ENCODE peak calls at places on chromosomes 4 and X, in four cellular contexts. R is SK-N-SH; T is bronchial epithelial cell; M is activated CD8-positive, alpha-beta T cell treated with anti-CD3 and anti-CD28 coated beads for 36 hours. V is an unnamed sample.

GRCh38 chrX:68462653-68463052 is 29.4 kb upstream of the OPHN1 start:
- DNase-seq in R (no peak), T (peak; percentile 21), M (peak; percentile 34), V (peak; percentile 62)

GRCh38 chr4:16530688-16531635 is 304.7 kb upstream of the TAPT1 start:
- DNase-seq in R (no peak), T (no peak), M (no peak), V (peak; percentile 67)

GRCh38 chr4:86218721-86219481 is 141.0 kb downstream of the MAPK10 start:
- DNase-seq in R (peak; percentile 40), T (peak; percentile 87), M (no peak), V (peak; percentile 70)

GRCh38 chrX:45781901-45782553 is 581.4 kb upstream of the DIPK2B start:
- DNase-seq in R (no peak), T (peak; percentile 78), M (no peak), V (peak; percentile 86)

GRCh38 chr4:169869487-169869886 is 111.7 kb upstream of the HPF1 start:
- DNase-seq in R (no peak), T (no peak), M (no peak), V (no peak)

GRCh38 chr4:74805601-74806000 is 11.3 kb upstream of the BTC start:
- DNase-seq in R (no peak), T (peak; percentile 87), M (no peak), V (peak; percentile 65)

GRCh38 chr4:34972189-34972588 is 1272.1 kb downstream of the ARAP2 start:
- DNase-seq in R (no peak), T (peak; percentile 97), M (no peak), V (no peak)

GRCh38 chr4:154049457-154050181 is 260.7 kb upstream of the SFRP2 start:
- DNase-seq in R (peak; percentile 39), T (peak; percentile 2), M (peak; percentile 16), V (peak; percentile 77)

GRCh38 chr4:88242144-88242543 is 42.2 kb downstream of the PPM1K start:
- DNase-seq in R (no peak), T (no peak), M (no peak), V (no peak)

GRCh38 chr4:109629775-109630174 is 69.7 kb downstream of the MCUB start:
- DNase-seq in R (no peak), T (no peak), M (no peak), V (no peak)

GRCh38 chr4:77199276-77199675 is 42.3 kb downstream of the CCNG2 start:
- DNase-seq in R (no peak), T (peak; percentile 46), M (no peak), V (no peak)

GRCh38 chr4:18366762-18367358 is 345.3 kb upstream of the LCORL start:
- DNase-seq in R (peak; percentile 5), T (peak; percentile 47), M (peak; percentile 7), V (peak; percentile 61)

GRCh38 chrX:99887918-99888317 is 522.2 kb downstream of the PCDH19 start:
- DNase-seq in R (no peak), T (no peak), M (no peak), V (no peak)

GRCh38 chrX:48910926-48911406 is 480 bp downstream of the SLC35A2 start:
- DNase-seq in R (no peak), T (no peak), M (no peak), V (peak; percentile 48)

GRCh38 chr4:106246441-106246840 is 69.6 kb downstream of the TBCK start:
- DNase-seq in R (no peak), T (peak; percentile 75), M (no peak), V (no peak)

GRCh38 chr4:102625232-102625930 is 124.2 kb downstream of the NFKB1 start:
- DNase-seq in R (peak; percentile 30), T (peak; percentile 54), M (peak; percentile 82), V (peak; percentile 81)

DNA sequence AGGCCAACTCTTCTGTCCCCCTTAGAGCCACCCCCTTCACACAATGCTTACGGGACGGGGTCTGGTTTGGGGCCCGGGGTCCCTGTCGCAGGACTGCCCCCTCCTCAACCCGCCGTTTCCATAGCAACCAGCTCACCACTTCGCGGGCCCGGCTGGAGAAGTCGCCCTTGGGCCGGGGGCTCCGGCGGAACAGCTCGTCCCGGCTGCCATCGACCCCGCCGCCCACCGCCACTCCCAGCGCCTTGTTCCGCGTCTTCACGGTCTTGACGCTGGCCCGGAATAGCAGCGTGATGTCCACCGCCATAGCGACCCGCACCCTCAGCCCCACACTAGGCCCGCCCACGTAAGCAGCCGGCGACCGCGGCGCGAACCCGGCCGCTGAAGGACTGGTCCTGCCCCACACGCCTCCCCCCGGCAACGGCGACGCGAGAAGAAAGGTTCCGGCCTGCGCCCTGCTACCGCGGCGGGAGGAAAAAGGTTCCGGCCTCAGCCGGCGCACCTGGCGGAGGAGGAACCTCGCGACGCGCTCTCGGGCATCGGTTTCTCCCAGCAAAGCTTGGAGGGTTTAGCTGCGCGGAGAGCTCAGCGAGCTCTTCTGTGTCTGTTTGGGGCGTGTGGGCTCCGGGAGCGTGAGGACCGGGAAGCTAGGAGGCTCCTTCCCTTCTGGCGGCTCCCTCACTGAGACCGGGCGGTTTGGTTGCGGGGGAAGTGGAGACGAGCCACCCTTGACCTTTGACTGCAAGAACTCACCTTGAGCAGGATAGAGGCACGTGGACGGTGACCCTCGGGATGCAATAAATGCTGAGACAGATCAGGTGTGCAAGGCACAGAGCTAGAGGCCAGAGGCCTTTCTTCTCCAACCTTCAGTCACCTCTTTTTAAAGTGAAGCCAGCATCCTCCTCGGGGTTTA is at the start of gene STX18:
- DNase-seq in R (peak; percentile 92), T (peak; percentile 59), M (peak; percentile 87), V (peak; percentile 91)
- TF ChIP-seq CTCF in R (no peak), T (peak; percentile 2), M (no peak), V (no peak)

DNA sequence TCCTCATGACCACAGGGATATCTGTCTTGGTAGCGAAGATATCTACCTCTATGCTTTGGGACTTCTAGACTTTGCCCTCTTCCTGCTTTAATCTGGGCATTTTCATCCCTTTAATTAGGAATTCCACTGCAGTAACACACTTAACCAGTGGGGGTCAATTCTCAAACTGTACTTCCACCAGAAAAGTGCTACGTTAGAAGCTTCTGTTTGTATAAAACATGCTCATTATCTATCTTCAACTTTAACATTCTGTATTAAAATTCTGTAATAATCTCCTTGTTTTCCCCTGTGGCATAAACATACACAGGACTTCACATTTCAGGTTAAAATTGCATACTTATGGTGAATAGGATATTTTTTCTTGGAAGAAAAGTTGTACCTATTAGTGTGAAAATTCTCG is 105.6 kb downstream of the AMMECR1 start:
- DNase-seq in R (peak; percentile 9), T (no peak), M (no peak), V (peak; percentile 24)
- TF ChIP-seq CTCF in R (peak; percentile 47), T (no peak), M (no peak), V (no peak)

DNA sequence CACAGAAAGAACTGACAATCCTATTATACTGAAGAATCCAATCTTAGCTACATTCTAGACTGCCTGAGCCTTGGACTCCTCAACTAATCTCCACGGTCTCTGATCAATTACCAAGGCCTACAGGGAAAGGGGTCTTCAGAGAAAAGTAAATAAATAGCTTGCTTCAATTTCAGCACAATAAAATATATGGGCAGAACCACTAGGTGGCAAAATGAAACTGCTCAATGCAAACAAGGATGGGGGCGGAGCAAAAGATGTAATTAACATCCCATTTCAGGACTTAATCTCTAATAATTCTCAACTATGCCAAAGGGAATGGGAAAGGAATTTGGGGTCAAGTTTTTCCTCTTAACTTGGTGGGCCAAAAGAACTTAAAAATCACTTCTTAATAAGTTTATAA is 78.4 kb upstream of the MAP3K15 start:
- DNase-seq in R (peak; percentile 59), T (peak; percentile 55), M (peak; percentile 36), V (peak; percentile 68)
- TF ChIP-seq CTCF in R (peak; percentile 81), T (peak; percentile 46), M (peak; percentile 61), V (peak; percentile 60)

GRCh38 chr4:66693694-66694093 is 851.6 kb downstream of the CENPC start:
- DNase-seq in R (no peak), T (no peak), M (no peak), V (peak; percentile 5)

GRCh38 chr4:66687393-66687971 is 857.8 kb downstream of the CENPC start:
- DNase-seq in R (no peak), T (no peak), M (no peak), V (no peak)

GRCh38 chr4:66691101-66691500 is 854.2 kb downstream of the CENPC start:
- DNase-seq in R (no peak), T (no peak), M (no peak), V (peak; percentile 22)

GRCh38 chr4:66688674-66689073 is 856.6 kb downstream of the CENPC start:
- DNase-seq in R (peak; percentile 2), T (peak; percentile 46), M (no peak), V (peak; percentile 65)
- TF ChIP-seq CTCF in R (peak; percentile 58), T (no peak), M (no peak), V (peak; percentile 39)

DNA sequence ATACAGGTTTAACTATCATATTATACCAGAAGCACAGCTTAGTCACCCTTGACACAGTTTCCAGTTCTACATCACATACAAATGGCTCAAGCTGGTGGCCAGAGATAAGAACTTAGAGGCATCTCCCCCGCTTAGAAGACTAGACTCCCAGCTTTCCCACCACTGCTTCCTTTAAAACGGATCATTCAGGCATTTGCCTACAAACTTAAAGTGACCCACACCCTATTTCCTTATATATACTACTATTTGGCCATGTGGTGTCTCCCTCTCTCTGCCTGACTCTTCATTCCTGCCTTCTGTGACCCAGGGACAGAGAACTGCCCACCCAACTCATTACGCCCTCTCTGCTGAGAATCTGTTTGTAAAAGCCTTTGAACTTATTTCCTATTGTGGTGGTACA is 781.2 kb upstream of the DIAPH2 start:
- DNase-seq in R (no peak), T (no peak), M (no peak), V (peak; percentile 5)
- TF ChIP-seq CTCF in R (no peak), T (peak; percentile 2), M (no peak), V (peak; percentile 2)

GRCh38 chr4:147408189-147408588 is 72.7 kb upstream of the EDNRA start:
- DNase-seq in R (no peak), T (no peak), M (no peak), V (peak; percentile 52)

GRCh38 chr4:147409350-147409749 is 71.5 kb upstream of the EDNRA start:
- DNase-seq in R (no peak), T (peak; percentile 30), M (no peak), V (peak; percentile 4)

DNA sequence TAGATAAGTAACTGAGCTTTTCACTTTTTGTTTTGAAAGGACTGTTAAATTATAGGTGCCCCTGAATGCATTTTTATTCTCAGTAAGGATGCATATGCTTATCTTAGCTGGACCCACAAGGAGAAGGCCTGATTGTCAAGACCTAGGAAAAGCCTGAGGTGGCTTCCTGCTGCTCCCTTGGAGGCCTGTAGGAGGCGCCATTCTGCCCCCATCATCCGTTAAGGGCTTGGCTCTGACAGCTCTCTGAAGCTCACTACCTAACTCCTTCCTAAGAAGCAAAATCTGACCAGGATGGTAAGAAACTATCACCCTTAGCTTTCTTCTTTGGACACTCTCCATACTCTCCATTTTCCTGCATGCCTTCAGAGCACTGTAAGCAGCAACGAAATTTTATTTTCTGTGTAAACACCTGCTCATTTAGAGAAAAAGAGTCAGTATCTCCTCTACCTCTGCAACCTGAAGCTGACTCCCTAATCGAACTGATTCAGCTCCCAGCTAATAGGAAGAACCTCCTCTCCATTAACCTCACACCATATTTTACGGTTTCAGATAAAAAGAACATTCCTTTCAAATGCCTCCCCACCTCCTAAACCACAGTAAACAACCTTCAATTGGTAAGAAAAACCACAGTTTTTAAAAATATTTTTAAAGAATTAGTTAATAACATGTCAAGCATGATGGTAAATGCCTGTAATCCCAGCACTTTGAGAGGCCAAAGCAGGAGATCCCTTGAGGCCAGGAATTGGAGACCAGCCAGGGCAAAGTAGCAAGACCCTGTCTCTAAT is 73.4 kb upstream of the EDNRA start:
- DNase-seq in R (no peak), T (no peak), M (no peak), V (peak; percentile 79)
- TF ChIP-seq CTCF in R (peak; percentile 48), T (peak; percentile 42), M (peak; percentile 27), V (peak; percentile 69)